ENCODE peak calls at places on chromosomes 11 and 22, in eight cellular contexts. One of them, this sample, is unnamed.

GRCh38 chr11:129282634-129283033 is 90.5 kb upstream of the ARHGAP32 start:
- DNase-seq in effector memory CD4-positive, alpha-beta T cell: no peak
- DNase-seq in CD8-positive, alpha-beta T cell: no peak
- DNase-seq in CD4-positive, CD25-positive, alpha-beta regulatory T cell: no peak
- DNase-seq in spleen: no peak
- DNase-seq in naive thymus-derived CD4-positive, alpha-beta T cell: no peak
- DNase-seq in astrocyte: no peak
- DNase-seq in AG04450: no peak
- DNase-seq in this sample: no peak

GRCh38 chr11:14971865-14972580 is at the start of gene CALCA:
- DNase-seq in effector memory CD4-positive, alpha-beta T cell: no peak
- DNase-seq in CD8-positive, alpha-beta T cell: no peak
- DNase-seq in CD4-positive, CD25-positive, alpha-beta regulatory T cell: no peak
- DNase-seq in spleen: no peak
- DNase-seq in naive thymus-derived CD4-positive, alpha-beta T cell: no peak
- DNase-seq in astrocyte: no peak
- DNase-seq in AG04450: no peak
- DNase-seq in this sample: peak; percentile 41

GRCh38 chr22:32852346-32853251 is 51.1 kb downstream of the TIMP3 start:
- DNase-seq in effector memory CD4-positive, alpha-beta T cell: no peak
- DNase-seq in CD8-positive, alpha-beta T cell: no peak
- DNase-seq in CD4-positive, CD25-positive, alpha-beta regulatory T cell: no peak
- DNase-seq in spleen: no peak
- DNase-seq in naive thymus-derived CD4-positive, alpha-beta T cell: no peak
- DNase-seq in astrocyte: no peak
- DNase-seq in AG04450: no peak
- DNase-seq in this sample: peak; percentile 94

GRCh38 chr11:16945671-16946469 is 68.3 kb downstream of the PLEKHA7 start:
- DNase-seq in effector memory CD4-positive, alpha-beta T cell: no peak
- DNase-seq in CD8-positive, alpha-beta T cell: no peak
- DNase-seq in CD4-positive, CD25-positive, alpha-beta regulatory T cell: peak; percentile 36
- DNase-seq in spleen: peak; percentile 81
- DNase-seq in naive thymus-derived CD4-positive, alpha-beta T cell: no peak
- DNase-seq in astrocyte: peak; percentile 26
- DNase-seq in AG04450: no peak
- DNase-seq in this sample: peak; percentile 53

GRCh38 chr22:47645450-47645914 is 883.0 kb downstream of the TBC1D22A start:
- DNase-seq in effector memory CD4-positive, alpha-beta T cell: no peak
- DNase-seq in CD8-positive, alpha-beta T cell: no peak
- DNase-seq in CD4-positive, CD25-positive, alpha-beta regulatory T cell: no peak
- DNase-seq in spleen: no peak
- DNase-seq in naive thymus-derived CD4-positive, alpha-beta T cell: no peak
- DNase-seq in astrocyte: no peak
- DNase-seq in AG04450: no peak
- DNase-seq in this sample: no peak

GRCh38 chr11:83659466-83659865 is 373.3 kb upstream of the CCDC90B start:
- DNase-seq in effector memory CD4-positive, alpha-beta T cell: no peak
- DNase-seq in CD8-positive, alpha-beta T cell: no peak
- DNase-seq in CD4-positive, CD25-positive, alpha-beta regulatory T cell: no peak
- DNase-seq in spleen: no peak
- DNase-seq in naive thymus-derived CD4-positive, alpha-beta T cell: no peak
- DNase-seq in astrocyte: no peak
- DNase-seq in AG04450: no peak
- DNase-seq in this sample: no peak

GRCh38 chr22:42368379-42369249 is 63.6 kb downstream of the NFAM1 start:
- DNase-seq in effector memory CD4-positive, alpha-beta T cell: peak; percentile 15
- DNase-seq in CD8-positive, alpha-beta T cell: peak; percentile 22
- DNase-seq in CD4-positive, CD25-positive, alpha-beta regulatory T cell: peak; percentile 24
- DNase-seq in spleen: peak; percentile 89
- DNase-seq in naive thymus-derived CD4-positive, alpha-beta T cell: no peak
- DNase-seq in astrocyte: no peak
- DNase-seq in AG04450: no peak
- DNase-seq in this sample: peak; percentile 52

GRCh38 chr11:134261626-134262488 is 8.5 kb downstream of the ACAD8 start:
- DNase-seq in effector memory CD4-positive, alpha-beta T cell: no peak
- DNase-seq in CD8-positive, alpha-beta T cell: peak; percentile 34
- DNase-seq in CD4-positive, CD25-positive, alpha-beta regulatory T cell: peak; percentile 56
- DNase-seq in spleen: no peak
- DNase-seq in naive thymus-derived CD4-positive, alpha-beta T cell: peak; percentile 49
- DNase-seq in astrocyte: no peak
- DNase-seq in AG04450: no peak
- DNase-seq in this sample: no peak

GRCh38 chr11:60208146-60208895 is 25.4 kb upstream of the MS4A6A start:
- DNase-seq in effector memory CD4-positive, alpha-beta T cell: no peak
- DNase-seq in CD8-positive, alpha-beta T cell: no peak
- DNase-seq in CD4-positive, CD25-positive, alpha-beta regulatory T cell: no peak
- DNase-seq in spleen: no peak
- DNase-seq in naive thymus-derived CD4-positive, alpha-beta T cell: no peak
- DNase-seq in astrocyte: no peak
- DNase-seq in AG04450: no peak
- DNase-seq in this sample: no peak

GRCh38 chr11:68271023-68271780 is 571 bp downstream of the C11orf24 start:
- DNase-seq in effector memory CD4-positive, alpha-beta T cell: peak; percentile 18
- DNase-seq in CD8-positive, alpha-beta T cell: peak; percentile 59
- DNase-seq in CD4-positive, CD25-positive, alpha-beta regulatory T cell: peak; percentile 86
- DNase-seq in spleen: peak; percentile 86
- DNase-seq in naive thymus-derived CD4-positive, alpha-beta T cell: peak; percentile 58
- DNase-seq in astrocyte: peak; percentile 77
- DNase-seq in AG04450: peak; percentile 61
- DNase-seq in this sample: peak; percentile 75

GRCh38 chr11:6746086-6746618 is 25.6 kb downstream of the OR2AG2 start:
- DNase-seq in effector memory CD4-positive, alpha-beta T cell: peak; percentile 14
- DNase-seq in CD8-positive, alpha-beta T cell: peak; percentile 53
- DNase-seq in CD4-positive, CD25-positive, alpha-beta regulatory T cell: peak; percentile 84
- DNase-seq in spleen: peak; percentile 82
- DNase-seq in naive thymus-derived CD4-positive, alpha-beta T cell: peak; percentile 65
- DNase-seq in astrocyte: no peak
- DNase-seq in AG04450: no peak
- DNase-seq in this sample: no peak

GRCh38 chr11:35134403-35135126 is 4.4 kb upstream of the CD44 start:
- DNase-seq in effector memory CD4-positive, alpha-beta T cell: no peak
- DNase-seq in CD8-positive, alpha-beta T cell: no peak
- DNase-seq in CD4-positive, CD25-positive, alpha-beta regulatory T cell: no peak
- DNase-seq in spleen: no peak
- DNase-seq in naive thymus-derived CD4-positive, alpha-beta T cell: no peak
- DNase-seq in astrocyte: no peak
- DNase-seq in AG04450: no peak
- DNase-seq in this sample: no peak

GRCh38 chr11:93568726-93569125 is 25.5 kb upstream of the SMCO4 start:
- DNase-seq in effector memory CD4-positive, alpha-beta T cell: no peak
- DNase-seq in CD8-positive, alpha-beta T cell: no peak
- DNase-seq in CD4-positive, CD25-positive, alpha-beta regulatory T cell: no peak
- DNase-seq in spleen: no peak
- DNase-seq in naive thymus-derived CD4-positive, alpha-beta T cell: no peak
- DNase-seq in astrocyte: no peak
- DNase-seq in AG04450: no peak
- DNase-seq in this sample: no peak

GRCh38 chr22:23278883-23279675 is 98.8 kb downstream of the BCR start:
- DNase-seq in effector memory CD4-positive, alpha-beta T cell: no peak
- DNase-seq in CD8-positive, alpha-beta T cell: peak; percentile 21
- DNase-seq in CD4-positive, CD25-positive, alpha-beta regulatory T cell: no peak
- DNase-seq in spleen: no peak
- DNase-seq in naive thymus-derived CD4-positive, alpha-beta T cell: no peak
- DNase-seq in astrocyte: peak; percentile 39
- DNase-seq in AG04450: no peak
- DNase-seq in this sample: peak; percentile 49

GRCh38 chr11:111001986-111002616 is 243.4 kb upstream of the POU2AF2 start:
- DNase-seq in effector memory CD4-positive, alpha-beta T cell: no peak
- DNase-seq in CD8-positive, alpha-beta T cell: no peak
- DNase-seq in CD4-positive, CD25-positive, alpha-beta regulatory T cell: no peak
- DNase-seq in spleen: no peak
- DNase-seq in naive thymus-derived CD4-positive, alpha-beta T cell: no peak
- DNase-seq in astrocyte: peak; percentile 88
- DNase-seq in AG04450: peak; percentile 78
- DNase-seq in this sample: no peak

GRCh38 chr11:85718991-85719807 is 33.2 kb upstream of the CCDC89 start:
- DNase-seq in effector memory CD4-positive, alpha-beta T cell: no peak
- DNase-seq in CD8-positive, alpha-beta T cell: no peak
- DNase-seq in CD4-positive, CD25-positive, alpha-beta regulatory T cell: no peak
- DNase-seq in spleen: no peak
- DNase-seq in naive thymus-derived CD4-positive, alpha-beta T cell: no peak
- DNase-seq in astrocyte: peak; percentile 100
- DNase-seq in AG04450: peak; percentile 97
- DNase-seq in this sample: peak; percentile 61

GRCh38 chr11:73271936-73272679 is at the start of gene P2RY6:
- DNase-seq in effector memory CD4-positive, alpha-beta T cell: no peak
- DNase-seq in CD8-positive, alpha-beta T cell: no peak
- DNase-seq in CD4-positive, CD25-positive, alpha-beta regulatory T cell: no peak
- DNase-seq in spleen: no peak
- DNase-seq in naive thymus-derived CD4-positive, alpha-beta T cell: no peak
- DNase-seq in astrocyte: peak; percentile 54
- DNase-seq in AG04450: no peak
- DNase-seq in this sample: no peak

GRCh38 chr11:81644239-81644840 is 1089.3 kb downstream of the FAM181B start:
- DNase-seq in effector memory CD4-positive, alpha-beta T cell: no peak
- DNase-seq in CD8-positive, alpha-beta T cell: no peak
- DNase-seq in CD4-positive, CD25-positive, alpha-beta regulatory T cell: peak; percentile 37
- DNase-seq in spleen: no peak
- DNase-seq in naive thymus-derived CD4-positive, alpha-beta T cell: peak; percentile 33
- DNase-seq in astrocyte: peak; percentile 14
- DNase-seq in AG04450: no peak
- DNase-seq in this sample: no peak

GRCh38 chr22:39924286-39924685 is 23.4 kb downstream of the GRAP2 start:
- DNase-seq in effector memory CD4-positive, alpha-beta T cell: no peak
- DNase-seq in CD8-positive, alpha-beta T cell: no peak
- DNase-seq in CD4-positive, CD25-positive, alpha-beta regulatory T cell: no peak
- DNase-seq in spleen: no peak
- DNase-seq in naive thymus-derived CD4-positive, alpha-beta T cell: no peak
- DNase-seq in astrocyte: no peak
- DNase-seq in AG04450: no peak
- DNase-seq in this sample: no peak

GRCh38 chr11:47425611-47426010 is 628 bp downstream of the PSMC3 start:
- DNase-seq in effector memory CD4-positive, alpha-beta T cell: no peak
- DNase-seq in CD8-positive, alpha-beta T cell: no peak
- DNase-seq in CD4-positive, CD25-positive, alpha-beta regulatory T cell: no peak
- DNase-seq in spleen: no peak
- DNase-seq in naive thymus-derived CD4-positive, alpha-beta T cell: no peak
- DNase-seq in astrocyte: no peak
- DNase-seq in AG04450: no peak
- DNase-seq in this sample: peak; percentile 38
- H3K4me3 ChIP-seq in effector memory CD4-positive, alpha-beta T cell: peak overlapping the region; percentile 93
- H3K4me3 ChIP-seq in CD8-positive, alpha-beta T cell: peak overlapping the region; percentile 98
- H3K4me3 ChIP-seq in CD4-positive, CD25-positive, alpha-beta regulatory T cell: peak overlapping the region; percentile 92
- H3K4me3 ChIP-seq in spleen: peak overlapping the region; percentile 89
- H3K4me3 ChIP-seq in naive thymus-derived CD4-positive, alpha-beta T cell: peak overlapping the region; percentile 95
- H3K4me3 ChIP-seq in astrocyte: peak overlapping the region; percentile 93
- H3K4me3 ChIP-seq in AG04450: peak overlapping the region; percentile 94
- H3K4me3 ChIP-seq in this sample: peak overlapping the region; percentile 96

DNA sequence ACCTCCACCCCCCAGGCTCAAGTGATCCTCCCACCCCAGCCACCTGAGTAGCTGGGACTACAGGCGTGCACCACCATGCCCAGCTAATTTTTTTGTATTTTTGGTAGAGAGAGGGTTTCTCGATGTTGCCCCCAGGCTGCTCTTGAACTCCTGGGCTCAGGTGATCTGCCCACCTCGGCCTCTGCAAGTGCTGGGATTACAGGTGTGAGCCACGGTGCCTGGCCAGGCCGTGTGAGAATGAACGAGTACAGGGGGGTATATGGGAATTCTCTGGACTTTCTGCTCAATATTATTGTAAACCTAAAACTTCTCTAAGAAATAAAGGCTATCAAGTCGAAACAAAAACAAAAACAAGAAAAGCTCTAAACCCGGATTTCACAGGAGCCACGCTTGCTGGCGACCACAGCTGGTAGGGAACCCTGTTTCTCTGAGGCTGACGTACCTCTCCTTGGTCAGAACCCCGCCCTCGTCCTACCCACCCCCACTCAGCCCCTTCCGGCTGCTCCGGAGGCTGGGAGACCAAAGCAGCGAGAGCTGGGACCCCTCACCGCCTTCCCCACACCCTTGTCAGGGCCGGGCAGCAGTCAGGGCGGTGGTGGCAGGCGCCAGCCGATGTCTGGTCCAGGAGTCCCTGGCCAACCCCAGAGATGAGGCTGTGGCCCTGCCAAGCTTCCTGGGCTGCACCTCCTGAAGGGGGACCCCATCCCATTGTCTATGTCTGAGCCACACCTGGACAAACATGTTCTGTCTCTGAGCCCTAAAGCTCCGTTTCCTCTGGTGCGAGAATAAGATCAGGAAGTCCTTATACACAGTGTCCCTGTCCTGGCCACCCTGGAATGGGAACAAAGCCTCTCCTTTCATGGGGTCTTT is 52.1 kb downstream of the LINC01488 start:
- DNase-seq in effector memory CD4-positive, alpha-beta T cell: no peak
- DNase-seq in CD8-positive, alpha-beta T cell: no peak
- DNase-seq in CD4-positive, CD25-positive, alpha-beta regulatory T cell: no peak
- DNase-seq in spleen: peak; percentile 64
- DNase-seq in naive thymus-derived CD4-positive, alpha-beta T cell: no peak
- DNase-seq in astrocyte: no peak
- DNase-seq in AG04450: no peak
- DNase-seq in this sample: no peak
- H3K27ac ChIP-seq in effector memory CD4-positive, alpha-beta T cell: no peak overlapping the region
- H3K27ac ChIP-seq in CD8-positive, alpha-beta T cell: no peak overlapping the region
- H3K27ac ChIP-seq in CD4-positive, CD25-positive, alpha-beta regulatory T cell: no peak overlapping the region
- H3K27ac ChIP-seq in spleen: no peak overlapping the region
- H3K27ac ChIP-seq in naive thymus-derived CD4-positive, alpha-beta T cell: no peak overlapping the region
- H3K27ac ChIP-seq in astrocyte: no peak overlapping the region
- H3K27ac ChIP-seq in AG04450: no peak overlapping the region
- H3K27ac ChIP-seq in this sample: no peak overlapping the region

DNA sequence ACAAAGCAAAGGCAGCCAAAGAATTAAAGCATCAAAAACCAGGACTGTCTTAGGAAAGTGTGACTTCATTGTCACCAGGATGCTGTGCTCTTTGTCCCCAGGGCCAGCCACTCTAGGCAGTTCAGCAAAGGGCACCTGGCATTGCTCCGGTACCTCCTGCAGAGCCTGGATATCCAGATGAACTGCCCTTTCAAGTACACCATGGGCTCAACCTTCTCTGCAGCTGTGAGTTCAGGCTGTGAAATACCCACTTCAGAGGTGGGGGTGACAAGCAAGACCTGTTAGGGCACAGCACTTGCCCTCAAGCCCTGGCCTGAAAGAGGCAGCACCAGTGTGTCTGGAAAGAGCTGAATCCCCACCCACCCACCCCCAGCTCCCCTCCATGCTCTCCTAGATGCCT is 44.5 kb downstream of the KCNQ1OT1 start:
- DNase-seq in effector memory CD4-positive, alpha-beta T cell: no peak
- DNase-seq in CD8-positive, alpha-beta T cell: no peak
- DNase-seq in CD4-positive, CD25-positive, alpha-beta regulatory T cell: no peak
- DNase-seq in spleen: no peak
- DNase-seq in naive thymus-derived CD4-positive, alpha-beta T cell: no peak
- DNase-seq in astrocyte: no peak
- DNase-seq in AG04450: no peak
- DNase-seq in this sample: no peak
- H3K9me3 ChIP-seq in effector memory CD4-positive, alpha-beta T cell: no peaks in the 10 kb centered on the region
- H3K9me3 ChIP-seq in CD8-positive, alpha-beta T cell: peaks cover 2% of the 10 kb centered on the region
- H3K9me3 ChIP-seq in CD4-positive, CD25-positive, alpha-beta regulatory T cell: peaks cover 10% of the 10 kb centered on the region
- H3K9me3 ChIP-seq in spleen: peaks cover 21% of the 10 kb centered on the region
- H3K9me3 ChIP-seq in naive thymus-derived CD4-positive, alpha-beta T cell: peaks cover 2% of the 10 kb centered on the region
- H3K9me3 ChIP-seq in astrocyte: peaks cover 39% of the 10 kb centered on the region
- H3K9me3 ChIP-seq in AG04450: peaks cover 57% of the 10 kb centered on the region
- H3K9me3 ChIP-seq in this sample: no peaks in the 10 kb centered on the region

DNA sequence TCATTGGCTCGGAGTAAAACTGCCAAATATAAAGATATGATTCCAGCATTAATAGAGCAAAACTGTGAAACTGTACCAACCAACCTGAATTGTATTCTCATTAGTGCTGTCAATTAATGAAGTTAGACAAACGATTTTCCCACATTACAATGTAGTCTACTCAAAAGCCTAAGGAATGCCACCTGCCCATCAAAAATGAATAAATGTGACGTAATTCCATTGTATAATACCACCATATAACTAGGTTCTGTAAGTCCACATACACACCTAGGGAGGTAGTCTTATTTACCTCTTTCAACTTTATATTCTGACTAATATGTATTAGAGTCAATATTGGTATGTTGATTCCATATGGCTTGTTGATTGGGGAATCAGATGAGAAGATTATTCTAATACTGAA is 76.2 kb downstream of the FAM76B start:
- DNase-seq in effector memory CD4-positive, alpha-beta T cell: no peak
- DNase-seq in CD8-positive, alpha-beta T cell: no peak
- DNase-seq in CD4-positive, CD25-positive, alpha-beta regulatory T cell: no peak
- DNase-seq in spleen: no peak
- DNase-seq in naive thymus-derived CD4-positive, alpha-beta T cell: no peak
- DNase-seq in astrocyte: no peak
- DNase-seq in AG04450: no peak
- DNase-seq in this sample: no peak
- H3K4me3 ChIP-seq in effector memory CD4-positive, alpha-beta T cell: no peak overlapping the region
- H3K4me3 ChIP-seq in CD8-positive, alpha-beta T cell: no peak overlapping the region
- H3K4me3 ChIP-seq in CD4-positive, CD25-positive, alpha-beta regulatory T cell: no peak overlapping the region
- H3K4me3 ChIP-seq in spleen: no peak overlapping the region
- H3K4me3 ChIP-seq in naive thymus-derived CD4-positive, alpha-beta T cell: no peak overlapping the region
- H3K4me3 ChIP-seq in astrocyte: no peak overlapping the region
- H3K4me3 ChIP-seq in AG04450: no peak overlapping the region
- H3K4me3 ChIP-seq in this sample: no peak overlapping the region